ENCODE peak calls at places on chromosomes 13 and 19, in ten cellular contexts. One of them, this sample, is unnamed.

GRCh38 chr19:1745589-1746031 is 7.7 kb upstream of the ONECUT3 start:
- DNase-seq in Calu3: no peak
- DNase-seq in pancreas: no peak
- DNase-seq in fibroblast of pulmonary artery: peak; percentile 29
- DNase-seq in HCT116: peak; percentile 59
- DNase-seq in stomach: no peak
- DNase-seq in progenitor cell of endocrine pancreas: no peak
- DNase-seq in upper lobe of left lung: no peak
- DNase-seq in astrocyte of the spinal cord: no peak
- DNase-seq in epithelial cell of esophagus: peak; percentile 17
- DNase-seq in this sample: no peak

GRCh38 chr13:110580800-110581199 is 19.3 kb upstream of the RAB20 start:
- DNase-seq in Calu3: no peak
- DNase-seq in pancreas: no peak
- DNase-seq in fibroblast of pulmonary artery: peak; percentile 25
- DNase-seq in HCT116: no peak
- DNase-seq in stomach: no peak
- DNase-seq in progenitor cell of endocrine pancreas: no peak
- DNase-seq in upper lobe of left lung: no peak
- DNase-seq in astrocyte of the spinal cord: peak; percentile 9
- DNase-seq in epithelial cell of esophagus: no peak
- DNase-seq in this sample: no peak

GRCh38 chr13:109336730-109337129 is 449.7 kb downstream of the IRS2 start:
- DNase-seq in Calu3: no peak
- DNase-seq in pancreas: no peak
- DNase-seq in fibroblast of pulmonary artery: peak; percentile 77
- DNase-seq in HCT116: no peak
- DNase-seq in stomach: no peak
- DNase-seq in progenitor cell of endocrine pancreas: no peak
- DNase-seq in upper lobe of left lung: no peak
- DNase-seq in astrocyte of the spinal cord: peak; percentile 74
- DNase-seq in epithelial cell of esophagus: peak; percentile 41
- DNase-seq in this sample: peak; percentile 70

GRCh38 chr19:23075031-23075733 is 41.6 kb upstream of the ZNF730 start:
- DNase-seq in Calu3: no peak
- DNase-seq in pancreas: peak; percentile 20
- DNase-seq in fibroblast of pulmonary artery: peak; percentile 80
- DNase-seq in HCT116: no peak
- DNase-seq in stomach: no peak
- DNase-seq in progenitor cell of endocrine pancreas: peak; percentile 71
- DNase-seq in upper lobe of left lung: peak; percentile 84
- DNase-seq in astrocyte of the spinal cord: peak; percentile 78
- DNase-seq in epithelial cell of esophagus: peak; percentile 72
- DNase-seq in this sample: peak; percentile 43

GRCh38 chr19:23698711-23699520 is 11.9 kb upstream of the ZNF675 start:
- DNase-seq in Calu3: no peak
- DNase-seq in pancreas: peak; percentile 21
- DNase-seq in fibroblast of pulmonary artery: no peak
- DNase-seq in HCT116: no peak
- DNase-seq in stomach: peak; percentile 27
- DNase-seq in progenitor cell of endocrine pancreas: no peak
- DNase-seq in upper lobe of left lung: no peak
- DNase-seq in astrocyte of the spinal cord: no peak
- DNase-seq in epithelial cell of esophagus: peak; percentile 68
- DNase-seq in this sample: no peak

GRCh38 chr13:20636079-20636478 is 67.4 kb upstream of the IL17D start:
- DNase-seq in Calu3: no peak
- DNase-seq in pancreas: no peak
- DNase-seq in fibroblast of pulmonary artery: no peak
- DNase-seq in HCT116: no peak
- DNase-seq in stomach: no peak
- DNase-seq in progenitor cell of endocrine pancreas: no peak
- DNase-seq in upper lobe of left lung: no peak
- DNase-seq in astrocyte of the spinal cord: no peak
- DNase-seq in epithelial cell of esophagus: no peak
- DNase-seq in this sample: no peak

GRCh38 chr19:57212109-57212508 is 18.7 kb upstream of the AURKC start:
- DNase-seq in Calu3: no peak
- DNase-seq in pancreas: no peak
- DNase-seq in fibroblast of pulmonary artery: no peak
- DNase-seq in HCT116: no peak
- DNase-seq in stomach: no peak
- DNase-seq in progenitor cell of endocrine pancreas: no peak
- DNase-seq in upper lobe of left lung: no peak
- DNase-seq in astrocyte of the spinal cord: no peak
- DNase-seq in epithelial cell of esophagus: peak; percentile 14
- DNase-seq in this sample: no peak

GRCh38 chr19:14472202-14472961 is 2.8 kb downstream of the PTGER1 start:
- DNase-seq in Calu3: peak; percentile 69
- DNase-seq in pancreas: peak; percentile 71
- DNase-seq in fibroblast of pulmonary artery: peak; percentile 56
- DNase-seq in HCT116: peak; percentile 22
- DNase-seq in stomach: peak; percentile 70
- DNase-seq in progenitor cell of endocrine pancreas: peak; percentile 88
- DNase-seq in upper lobe of left lung: peak; percentile 94
- DNase-seq in astrocyte of the spinal cord: peak; percentile 22
- DNase-seq in epithelial cell of esophagus: peak; percentile 53
- DNase-seq in this sample: no peak

GRCh38 chr13:97254809-97255208 is 32.7 kb downstream of the MBNL2 start:
- DNase-seq in Calu3: no peak
- DNase-seq in pancreas: no peak
- DNase-seq in fibroblast of pulmonary artery: no peak
- DNase-seq in HCT116: peak; percentile 93
- DNase-seq in stomach: no peak
- DNase-seq in progenitor cell of endocrine pancreas: no peak
- DNase-seq in upper lobe of left lung: no peak
- DNase-seq in astrocyte of the spinal cord: peak; percentile 81
- DNase-seq in epithelial cell of esophagus: peak; percentile 91
- DNase-seq in this sample: peak; percentile 87

GRCh38 chr13:103282571-103283450 is 216.6 kb upstream of the SLC10A2 start:
- DNase-seq in Calu3: no peak
- DNase-seq in pancreas: no peak
- DNase-seq in fibroblast of pulmonary artery: peak; percentile 95
- DNase-seq in HCT116: no peak
- DNase-seq in stomach: no peak
- DNase-seq in progenitor cell of endocrine pancreas: no peak
- DNase-seq in upper lobe of left lung: no peak
- DNase-seq in astrocyte of the spinal cord: peak; percentile 93
- DNase-seq in epithelial cell of esophagus: peak; percentile 96
- DNase-seq in this sample: peak; percentile 87

GRCh38 chr13:47917022-47917574 is 84.0 kb downstream of the SUCLA2 start:
- DNase-seq in Calu3: no peak
- DNase-seq in pancreas: no peak
- DNase-seq in fibroblast of pulmonary artery: no peak
- DNase-seq in HCT116: no peak
- DNase-seq in stomach: no peak
- DNase-seq in progenitor cell of endocrine pancreas: no peak
- DNase-seq in upper lobe of left lung: no peak
- DNase-seq in astrocyte of the spinal cord: no peak
- DNase-seq in epithelial cell of esophagus: no peak
- DNase-seq in this sample: no peak

GRCh38 chr19:44576843-44577565 is 36.4 kb upstream of the IGSF23 start:
- DNase-seq in Calu3: peak; percentile 78
- DNase-seq in pancreas: peak; percentile 48
- DNase-seq in fibroblast of pulmonary artery: peak; percentile 37
- DNase-seq in HCT116: peak; percentile 39
- DNase-seq in stomach: peak; percentile 56
- DNase-seq in progenitor cell of endocrine pancreas: no peak
- DNase-seq in upper lobe of left lung: no peak
- DNase-seq in astrocyte of the spinal cord: peak; percentile 32
- DNase-seq in epithelial cell of esophagus: peak; percentile 77
- DNase-seq in this sample: no peak

GRCh38 chr19:3176715-3177501 is 1.7 kb upstream of the S1PR4 start:
- DNase-seq in Calu3: peak; percentile 69
- DNase-seq in pancreas: no peak
- DNase-seq in fibroblast of pulmonary artery: no peak
- DNase-seq in HCT116: peak; percentile 75
- DNase-seq in stomach: peak; percentile 69
- DNase-seq in progenitor cell of endocrine pancreas: no peak
- DNase-seq in upper lobe of left lung: peak; percentile 45
- DNase-seq in astrocyte of the spinal cord: peak; percentile 43
- DNase-seq in epithelial cell of esophagus: peak; percentile 95
- DNase-seq in this sample: peak; percentile 53

GRCh38 chr13:32031025-32031814 is at the start of gene FRY:
- DNase-seq in Calu3: peak; percentile 30
- DNase-seq in pancreas: peak; percentile 38
- DNase-seq in fibroblast of pulmonary artery: peak; percentile 47
- DNase-seq in HCT116: peak; percentile 15
- DNase-seq in stomach: peak; percentile 60
- DNase-seq in progenitor cell of endocrine pancreas: peak; percentile 37
- DNase-seq in upper lobe of left lung: peak; percentile 90
- DNase-seq in astrocyte of the spinal cord: peak; percentile 55
- DNase-seq in epithelial cell of esophagus: peak; percentile 40
- DNase-seq in this sample: no peak

GRCh38 chr13:43054803-43055802 is 31.7 kb downstream of the DNAJC15 start:
- DNase-seq in Calu3: peak; percentile 16
- DNase-seq in pancreas: no peak
- DNase-seq in fibroblast of pulmonary artery: peak; percentile 78
- DNase-seq in HCT116: no peak
- DNase-seq in stomach: no peak
- DNase-seq in progenitor cell of endocrine pancreas: peak; percentile 17
- DNase-seq in upper lobe of left lung: no peak
- DNase-seq in astrocyte of the spinal cord: peak; percentile 87
- DNase-seq in epithelial cell of esophagus: peak; percentile 52
- DNase-seq in this sample: peak; percentile 65

GRCh38 chr19:16266586-16266942 is 58.1 kb upstream of the KLF2 start:
- DNase-seq in Calu3: no peak
- DNase-seq in pancreas: no peak
- DNase-seq in fibroblast of pulmonary artery: no peak
- DNase-seq in HCT116: no peak
- DNase-seq in stomach: no peak
- DNase-seq in progenitor cell of endocrine pancreas: no peak
- DNase-seq in upper lobe of left lung: no peak
- DNase-seq in astrocyte of the spinal cord: no peak
- DNase-seq in epithelial cell of esophagus: no peak
- DNase-seq in this sample: no peak

GRCh38 chr13:50593228-50593627 is 250.3 kb downstream of the DLEU7 start:
- DNase-seq in Calu3: no peak
- DNase-seq in pancreas: no peak
- DNase-seq in fibroblast of pulmonary artery: no peak
- DNase-seq in HCT116: no peak
- DNase-seq in stomach: no peak
- DNase-seq in progenitor cell of endocrine pancreas: no peak
- DNase-seq in upper lobe of left lung: no peak
- DNase-seq in astrocyte of the spinal cord: peak; percentile 14
- DNase-seq in epithelial cell of esophagus: no peak
- DNase-seq in this sample: no peak
- TF ChIP-seq CTCF in Calu3: no peak
- TF ChIP-seq CTCF in pancreas: no peak
- TF ChIP-seq CTCF in fibroblast of pulmonary artery: no peak
- TF ChIP-seq CTCF in HCT116: no peak
- TF ChIP-seq CTCF in stomach: no peak
- TF ChIP-seq CTCF in progenitor cell of endocrine pancreas: no peak
- TF ChIP-seq CTCF in upper lobe of left lung: no peak
- TF ChIP-seq CTCF in astrocyte of the spinal cord: no peak
- TF ChIP-seq CTCF in epithelial cell of esophagus: no peak
- TF ChIP-seq CTCF in this sample: no peak

DNA sequence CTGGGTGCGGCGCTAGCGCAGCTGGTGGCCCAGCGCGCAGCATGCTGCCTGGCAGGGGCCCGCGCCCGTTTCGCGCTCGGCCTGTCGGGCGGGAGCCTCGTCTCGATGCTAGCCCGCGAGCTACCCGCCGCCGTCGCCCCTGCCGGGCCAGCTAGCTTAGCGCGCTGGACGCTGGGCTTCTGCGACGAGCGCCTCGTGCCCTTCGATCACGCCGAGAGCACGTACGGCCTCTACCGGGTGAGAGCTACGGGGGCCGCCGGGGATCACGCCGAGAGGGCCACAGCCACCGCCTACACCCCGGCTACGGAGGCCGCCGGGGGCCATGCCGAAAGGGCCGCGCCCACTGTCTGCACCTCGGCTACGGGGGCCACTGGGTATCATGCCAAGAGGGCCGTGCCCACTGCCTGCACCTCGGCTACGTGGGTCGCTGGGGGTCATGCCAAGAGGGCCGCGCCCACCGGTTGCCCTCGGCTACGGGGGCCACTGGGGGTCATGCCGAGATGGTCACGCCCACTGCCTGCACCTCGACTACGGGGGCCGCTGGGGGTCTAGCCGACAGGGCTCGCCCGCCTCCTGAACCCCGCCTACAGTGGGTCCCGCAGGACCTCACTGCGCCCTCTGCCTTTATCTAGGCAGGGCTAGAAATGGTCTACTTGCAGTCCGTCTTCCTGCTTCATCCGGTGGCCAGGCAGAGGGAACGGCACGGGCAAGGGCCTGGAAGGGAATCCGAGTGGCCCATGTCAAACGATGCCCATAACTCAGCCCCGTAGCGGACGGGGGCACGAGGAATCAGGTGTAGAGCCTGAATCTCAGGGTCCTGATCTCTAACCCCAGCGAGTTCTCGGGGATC is 500 bp downstream of the PGLS start:
- DNase-seq in Calu3: peak; percentile 78
- DNase-seq in pancreas: peak; percentile 91
- DNase-seq in fibroblast of pulmonary artery: peak; percentile 84
- DNase-seq in HCT116: peak; percentile 76
- DNase-seq in stomach: peak; percentile 85
- DNase-seq in progenitor cell of endocrine pancreas: peak; percentile 59
- DNase-seq in upper lobe of left lung: peak; percentile 96
- DNase-seq in astrocyte of the spinal cord: peak; percentile 87
- DNase-seq in epithelial cell of esophagus: peak; percentile 77
- DNase-seq in this sample: peak; percentile 35
- TF ChIP-seq CTCF in Calu3: no peak
- TF ChIP-seq CTCF in pancreas: no peak
- TF ChIP-seq CTCF in fibroblast of pulmonary artery: peak; percentile 16
- TF ChIP-seq CTCF in HCT116: peak; percentile 14
- TF ChIP-seq CTCF in stomach: no peak
- TF ChIP-seq CTCF in progenitor cell of endocrine pancreas: no peak
- TF ChIP-seq CTCF in upper lobe of left lung: no peak
- TF ChIP-seq CTCF in astrocyte of the spinal cord: no peak
- TF ChIP-seq CTCF in epithelial cell of esophagus: no peak
- TF ChIP-seq CTCF in this sample: peak; percentile 39

DNA sequence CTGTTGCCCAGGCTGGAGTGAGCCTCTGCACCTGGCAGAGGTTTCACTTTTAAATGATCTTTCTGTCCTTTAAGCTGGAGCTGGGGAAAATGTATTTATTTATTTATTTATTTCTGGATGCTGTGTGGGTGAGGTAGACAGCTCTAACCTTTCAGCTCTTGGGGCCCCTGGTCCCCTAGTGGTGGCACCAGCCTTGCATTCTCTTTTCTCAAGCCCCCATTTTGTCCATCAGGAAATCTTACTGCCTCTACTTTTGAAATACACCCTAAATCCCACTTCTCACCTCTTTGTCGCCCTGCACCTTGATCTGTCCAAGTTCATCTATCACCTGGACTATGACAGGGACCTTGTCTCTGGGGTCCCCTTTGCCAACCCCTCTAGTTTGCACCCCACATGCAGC is 2.1 kb upstream of the B9D2 start:
- DNase-seq in Calu3: peak; percentile 35
- DNase-seq in pancreas: no peak
- DNase-seq in fibroblast of pulmonary artery: no peak
- DNase-seq in HCT116: no peak
- DNase-seq in stomach: no peak
- DNase-seq in progenitor cell of endocrine pancreas: no peak
- DNase-seq in upper lobe of left lung: no peak
- DNase-seq in astrocyte of the spinal cord: no peak
- DNase-seq in epithelial cell of esophagus: no peak
- DNase-seq in this sample: no peak
- TF ChIP-seq CTCF in Calu3: peak; percentile 41
- TF ChIP-seq CTCF in pancreas: no peak
- TF ChIP-seq CTCF in fibroblast of pulmonary artery: peak; percentile 5
- TF ChIP-seq CTCF in HCT116: peak; percentile 44
- TF ChIP-seq CTCF in stomach: no peak
- TF ChIP-seq CTCF in progenitor cell of endocrine pancreas: peak; percentile 45
- TF ChIP-seq CTCF in upper lobe of left lung: no peak
- TF ChIP-seq CTCF in astrocyte of the spinal cord: no peak
- TF ChIP-seq CTCF in epithelial cell of esophagus: peak; percentile 12
- TF ChIP-seq CTCF in this sample: peak; percentile 9

GRCh38 chr19:49664171-49665070 is 1.2 kb downstream of the IRF3 start:
- DNase-seq in Calu3: peak; percentile 96
- DNase-seq in pancreas: peak; percentile 93
- DNase-seq in fibroblast of pulmonary artery: peak; percentile 78
- DNase-seq in HCT116: peak; percentile 94
- DNase-seq in stomach: peak; percentile 93
- DNase-seq in progenitor cell of endocrine pancreas: peak; percentile 86
- DNase-seq in upper lobe of left lung: peak; percentile 97
- DNase-seq in astrocyte of the spinal cord: peak; percentile 75
- DNase-seq in epithelial cell of esophagus: peak; percentile 96
- DNase-seq in this sample: no peak
- TF ChIP-seq CTCF in Calu3: no peak
- TF ChIP-seq CTCF in pancreas: no peak
- TF ChIP-seq CTCF in fibroblast of pulmonary artery: no peak
- TF ChIP-seq CTCF in HCT116: peak; percentile 12
- TF ChIP-seq CTCF in stomach: no peak
- TF ChIP-seq CTCF in progenitor cell of endocrine pancreas: peak; percentile 19
- TF ChIP-seq CTCF in upper lobe of left lung: no peak
- TF ChIP-seq CTCF in astrocyte of the spinal cord: peak; percentile 15
- TF ChIP-seq CTCF in epithelial cell of esophagus: peak; percentile 27
- TF ChIP-seq CTCF in this sample: peak; percentile 7